ENCODE peak calls at places on chromosome 16, in four cellular contexts. One of them, this sample, is unnamed.

GRCh38 chr16:81688182-81688581 is 90.9 kb upstream of the PLCG2 start:
- DNase-seq in HCT116: no peak
- DNase-seq in IMR-90: peak
- DNase-seq in A549: no peak
- DNase-seq in this sample: no peak

GRCh38 chr16:65487231-65487630 is 365.4 kb upstream of the CDH11 start:
- DNase-seq in A549: no peak
- DNase-seq in IMR-90: no peak
- DNase-seq in HCT116: no peak
- DNase-seq in this sample: no peak

GRCh38 chr16:31568577-31569359 is 41.1 kb downstream of the AHSP start:
- DNase-seq in HCT116: no peak
- DNase-seq in A549: no peak
- DNase-seq in IMR-90: no peak
- DNase-seq in this sample: no peak

GRCh38 chr16:4506450-4506849 is 30.3 kb downstream of the HMOX2 start:
- DNase-seq in HCT116: peak
- DNase-seq in A549: peak
- DNase-seq in IMR-90: peak
- DNase-seq in this sample: no peak

GRCh38 chr16:85894266-85894665 is 4.7 kb upstream of the IRF8 start:
- DNase-seq in HCT116: peak
- DNase-seq in A549: no peak
- DNase-seq in IMR-90: no peak
- DNase-seq in this sample: no peak

GRCh38 chr16:70470927-70471341 is 16.5 kb downstream of the FCSK start:
- DNase-seq in A549: peak
- DNase-seq in HCT116: no peak
- DNase-seq in IMR-90: peak
- DNase-seq in this sample: no peak

GRCh38 chr16:18853694-18854093 is 52.3 kb upstream of the ARL6IP1 start:
- DNase-seq in A549: no peak
- DNase-seq in HCT116: no peak
- DNase-seq in IMR-90: no peak
- DNase-seq in this sample: no peak

GRCh38 chr16:4103741-4104140 is 12.5 kb downstream of the ADCY9 start:
- DNase-seq in HCT116: no peak
- DNase-seq in A549: no peak
- DNase-seq in IMR-90: no peak
- DNase-seq in this sample: no peak

GRCh38 chr16:14486520-14487303 is 143.3 kb downstream of the PARN start:
- DNase-seq in A549: peak
- DNase-seq in HCT116: peak
- DNase-seq in IMR-90: peak
- DNase-seq in this sample: peak

GRCh38 chr16:89123001-89123830 is 29.6 kb downstream of the ACSF3 start:
- DNase-seq in IMR-90: no peak
- DNase-seq in A549: no peak
- DNase-seq in HCT116: no peak
- DNase-seq in this sample: no peak

GRCh38 chr16:48123104-48123788 is 32.5 kb downstream of the ABCC12 start:
- DNase-seq in HCT116: peak
- DNase-seq in A549: peak
- DNase-seq in IMR-90: peak
- DNase-seq in this sample: peak

GRCh38 chr16:81335669-81336068 is 20.9 kb downstream of the GAN start:
- DNase-seq in IMR-90: no peak
- DNase-seq in A549: no peak
- DNase-seq in HCT116: no peak
- DNase-seq in this sample: no peak

GRCh38 chr16:525520-526180 is 1.9 kb upstream of the CAPN15 start:
- DNase-seq in A549: peak
- DNase-seq in IMR-90: peak
- DNase-seq in HCT116: peak
- DNase-seq in this sample: peak

GRCh38 chr16:89304941-89305705 is 87.6 kb downstream of the ZNF778 start:
- DNase-seq in IMR-90: no peak
- DNase-seq in A549: no peak
- DNase-seq in HCT116: no peak
- DNase-seq in this sample: no peak

GRCh38 chr16:88315543-88316105 is 67.1 kb upstream of the ZNF469 start:
- DNase-seq in A549: peak
- DNase-seq in IMR-90: peak
- DNase-seq in HCT116: peak
- DNase-seq in this sample: peak

GRCh38 chr16:78593352-78593751 is 493.9 kb downstream of the WWOX start:
- DNase-seq in HCT116: no peak
- DNase-seq in A549: no peak
- DNase-seq in IMR-90: no peak
- DNase-seq in this sample: no peak

GRCh38 chr16:67648764-67649407 is 3.9 kb downstream of the CARMIL2 start:
- DNase-seq in IMR-90: no peak
- DNase-seq in HCT116: no peak
- DNase-seq in A549: no peak
- DNase-seq in this sample: no peak

GRCh38 chr16:66189951-66190350 is 176.5 kb upstream of the CDH5 start:
- DNase-seq in A549: no peak
- DNase-seq in IMR-90: peak
- DNase-seq in HCT116: no peak
- DNase-seq in this sample: no peak

GRCh38 chr16:66832661-66833305 is 2.0 kb upstream of the NAE1 start:
- DNase-seq in A549: no peak
- DNase-seq in IMR-90: peak
- DNase-seq in HCT116: no peak
- DNase-seq in this sample: no peak

GRCh38 chr16:52532384-52532783 is 14.6 kb downstream of the TOX3 start:
- DNase-seq in A549: no peak
- DNase-seq in HCT116: no peak
- DNase-seq in IMR-90: no peak
- DNase-seq in this sample: no peak

GRCh38 chr16:57577691-57578224 is 35.3 kb downstream of the ADGRG5 start:
- DNase-seq in A549: no peak
- DNase-seq in IMR-90: no peak
- DNase-seq in HCT116: no peak
- DNase-seq in this sample: no peak

GRCh38 chr16:27929818-27930217 is 133.7 kb downstream of the GSG1L start:
- DNase-seq in HCT116: no peak
- DNase-seq in A549: no peak
- DNase-seq in IMR-90: no peak
- DNase-seq in this sample: no peak

GRCh38 chr16:2236362-2237075 is at the start of gene DNASE1L2:
- DNase-seq in A549: no peak
- DNase-seq in HCT116: no peak
- DNase-seq in IMR-90: no peak
- DNase-seq in this sample: no peak

GRCh38 chr16:85347213-85347591 is 234.9 kb upstream of the CIBAR2 start:
- DNase-seq in IMR-90: no peak
- DNase-seq in HCT116: no peak
- DNase-seq in A549: no peak
- DNase-seq in this sample: no peak

GRCh38 chr16:74034862-74035261 is 261.8 kb upstream of the PSMD7 start:
- DNase-seq in HCT116: peak
- DNase-seq in A549: peak
- DNase-seq in IMR-90: peak
- DNase-seq in this sample: no peak

GRCh38 chr16:60123387-60124023 is 1389.4 kb upstream of the GOT2 start:
- DNase-seq in IMR-90: no peak
- DNase-seq in A549: no peak
- DNase-seq in HCT116: no peak
- DNase-seq in this sample: no peak

GRCh38 chr16:2043980-2044451 is 3.6 kb downstream of the NTHL1 start:
- DNase-seq in HCT116: no peak
- DNase-seq in A549: no peak
- DNase-seq in IMR-90: no peak
- DNase-seq in this sample: no peak

GRCh38 chr16:528111-529011 is 849 bp downstream of the CAPN15 start:
- DNase-seq in A549: no peak
- DNase-seq in HCT116: no peak
- DNase-seq in IMR-90: peak
- DNase-seq in this sample: no peak

GRCh38 chr16:68005786-68006286 is 6.6 kb upstream of the DPEP2 start:
- DNase-seq in A549: no peak
- DNase-seq in HCT116: no peak
- DNase-seq in IMR-90: no peak
- DNase-seq in this sample: no peak

GRCh38 chr16:19153876-19154275 is 14.2 kb upstream of the SYT17 start:
- DNase-seq in HCT116: peak
- DNase-seq in IMR-90: peak
- DNase-seq in A549: peak
- DNase-seq in this sample: no peak

GRCh38 chr16:23296994-23297393 is 5.1 kb upstream of the SCNN1B start:
- DNase-seq in A549: peak
- DNase-seq in HCT116: peak
- DNase-seq in IMR-90: no peak
- DNase-seq in this sample: no peak

GRCh38 chr16:79131676-79132075 is 468.9 kb downstream of the MAF start:
- DNase-seq in A549: no peak
- DNase-seq in IMR-90: no peak
- DNase-seq in HCT116: no peak
- DNase-seq in this sample: no peak

GRCh38 chr16:81472391-81472790 is 27.8 kb downstream of the CMIP start:
- DNase-seq in IMR-90: no peak
- DNase-seq in A549: no peak
- DNase-seq in HCT116: no peak
- DNase-seq in this sample: no peak

GRCh38 chr16:53509906-53510703 is 7.1 kb upstream of the AKTIP start:
- DNase-seq in A549: peak
- DNase-seq in HCT116: peak
- DNase-seq in IMR-90: peak
- DNase-seq in this sample: no peak

GRCh38 chr16:68548947-68549346 is 9.9 kb downstream of the ZFP90 start:
- DNase-seq in HCT116: no peak
- DNase-seq in A549: no peak
- DNase-seq in IMR-90: no peak
- DNase-seq in this sample: no peak

GRCh38 chr16:77310877-77311276 is 111.7 kb downstream of the SYCE1L start:
- DNase-seq in A549: no peak
- DNase-seq in HCT116: no peak
- DNase-seq in IMR-90: no peak
- DNase-seq in this sample: no peak

GRCh38 chr16:77117687-77118086 is 73.3 kb upstream of the MON1B start:
- DNase-seq in HCT116: no peak
- DNase-seq in IMR-90: no peak
- DNase-seq in A549: no peak
- DNase-seq in this sample: no peak

GRCh38 chr16:62077998-62078397 is 41.8 kb upstream of the CDH8 start:
- DNase-seq in IMR-90: no peak
- DNase-seq in HCT116: no peak
- DNase-seq in A549: no peak
- DNase-seq in this sample: no peak

GRCh38 chr16:1385232-1385631 is 29.3 kb downstream of the UNKL start:
- DNase-seq in IMR-90: no peak
- DNase-seq in A549: no peak
- DNase-seq in HCT116: no peak
- DNase-seq in this sample: no peak

DNA sequence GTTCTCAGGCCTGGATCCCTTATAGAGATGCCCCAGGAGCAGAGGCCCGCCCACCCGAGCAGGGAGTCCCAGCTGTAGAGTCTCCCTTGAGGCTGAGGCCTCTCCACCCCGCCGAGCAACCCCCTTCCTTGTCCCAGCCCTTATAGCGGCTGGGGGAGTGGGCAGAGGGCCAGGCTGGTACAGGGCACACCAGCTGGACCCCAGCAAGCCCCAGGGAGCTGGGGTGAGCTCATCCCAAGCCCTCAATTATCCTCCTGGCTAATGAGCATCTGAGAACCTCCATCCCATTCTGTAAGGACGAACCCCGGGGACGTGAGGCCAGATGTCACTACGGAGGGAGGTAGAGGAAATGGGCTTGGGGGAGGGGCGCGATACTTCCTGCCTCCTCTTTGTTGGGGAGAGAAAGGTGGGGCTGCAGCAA is 3.2 kb upstream of the SNN start:
- DNase-seq in A549: no peak
- DNase-seq in HCT116: no peak
- DNase-seq in IMR-90: no peak
- DNase-seq in this sample: no peak
- H3K4me3 ChIP-seq in A549: no peak
- H3K4me3 ChIP-seq in HCT116: no peak
- H3K4me3 ChIP-seq in IMR-90: no peak
- H3K4me3 ChIP-seq in this sample: no peak

DNA sequence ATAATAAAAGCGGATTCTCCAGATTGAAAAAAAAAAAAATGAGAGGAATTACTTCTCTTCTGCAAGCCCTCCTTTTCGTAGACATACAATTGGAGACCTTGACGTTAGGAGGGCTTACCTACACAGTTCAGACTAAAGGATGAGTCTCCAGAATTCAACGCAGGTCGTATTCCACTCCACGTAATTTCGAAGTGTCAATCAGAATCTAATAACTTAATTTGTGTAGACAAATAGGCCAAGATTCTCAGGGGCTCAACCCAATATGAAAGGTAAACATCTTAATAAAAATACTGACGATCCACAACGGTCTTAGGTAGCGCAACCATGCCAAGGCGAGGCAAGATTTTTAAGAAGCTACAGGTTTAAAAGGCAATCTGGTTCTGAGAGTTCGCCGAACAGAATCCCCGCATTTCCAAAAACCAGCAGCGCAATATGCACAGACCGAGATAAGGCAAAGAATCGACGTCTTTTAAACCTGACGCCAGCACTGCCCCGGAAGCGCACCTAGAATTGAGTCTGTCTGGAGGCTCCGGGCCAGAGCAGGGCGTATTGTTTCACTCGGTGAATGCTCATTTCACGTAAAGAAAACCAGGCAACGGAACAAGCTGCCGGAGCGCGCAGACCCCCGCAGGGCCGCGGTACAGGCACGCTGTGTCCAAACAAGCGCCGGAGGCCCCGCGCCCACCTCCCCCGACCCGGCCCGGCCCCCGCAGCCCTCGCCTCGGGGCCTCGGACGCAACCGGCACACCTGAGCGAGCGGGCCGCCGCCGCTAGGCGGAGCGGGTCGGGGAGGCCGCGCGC is 623 bp downstream of the MBTPS1 start:
- DNase-seq in HCT116: no peak
- DNase-seq in A549: peak
- DNase-seq in IMR-90: peak
- DNase-seq in this sample: no peak
- TF ChIP-seq CTCF in HCT116: no peak
- TF ChIP-seq CTCF in A549: no peak
- TF ChIP-seq CTCF in IMR-90: peak
- TF ChIP-seq CTCF in this sample: no peak

DNA sequence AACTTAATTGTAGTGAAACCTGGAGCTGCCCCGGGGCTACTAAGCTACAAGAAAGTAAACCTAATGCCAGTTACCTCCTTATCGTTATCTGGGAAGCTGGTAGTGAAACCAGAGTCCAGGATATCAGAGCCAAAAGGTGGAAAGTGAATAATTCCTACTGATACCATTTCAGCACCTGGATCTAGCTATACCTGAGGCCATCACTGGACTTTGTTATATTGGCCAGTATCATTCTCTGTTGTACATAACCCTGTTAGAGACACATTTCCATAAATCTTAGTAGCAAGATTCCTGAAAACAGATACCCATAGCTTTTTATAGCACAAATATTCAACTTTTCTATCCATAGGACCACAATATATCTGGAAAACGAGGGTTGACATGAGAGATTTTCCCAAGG is 538.0 kb downstream of the GRIN2A start:
- DNase-seq in IMR-90: no peak
- DNase-seq in HCT116: no peak
- DNase-seq in A549: no peak
- DNase-seq in this sample: no peak
- H3K4me3 ChIP-seq in IMR-90: no peak
- H3K4me3 ChIP-seq in HCT116: no peak
- H3K4me3 ChIP-seq in A549: no peak
- H3K4me3 ChIP-seq in this sample: no peak

GRCh38 chr16:16907089-16907488 is 528.1 kb downstream of the NPIPA7 start:
- DNase-seq in IMR-90: no peak
- DNase-seq in HCT116: no peak
- DNase-seq in A549: no peak
- DNase-seq in this sample: no peak
- TF ChIP-seq CTCF in IMR-90: no peak
- TF ChIP-seq CTCF in HCT116: no peak
- TF ChIP-seq CTCF in A549: no peak
- TF ChIP-seq CTCF in this sample: no peak